ENCODE peak calls at places on chromosome 12, in five cellular contexts. N, Y, T, A and E are unnamed samples.

GRCh38 chr12:68368332-68368731 is 36.2 kb upstream of the MDM1 start:
- DNase-seq in N (no peak), Y (no peak), T (no peak), A (no peak), E (no peak)

GRCh38 chr12:97939141-97939540 is 476.5 kb downstream of the RMST start:
- DNase-seq in N (no peak), Y (no peak), T (no peak), A (no peak), E (no peak)

GRCh38 chr12:27548301-27549199 is 24.5 kb downstream of the PPFIBP1 start:
- DNase-seq in N (no peak), Y (no peak), T (no peak), A (no peak), E (no peak)

GRCh38 chr12:95942106-95942531 is 295 bp downstream of the CCDC38 start:
- DNase-seq in N (no peak), Y (no peak), T (no peak), A (no peak), E (no peak)

GRCh38 chr12:34602213-34602940 is 580.1 kb downstream of the ALG10 start:
- DNase-seq in N (no peak), Y (no peak), T (no peak), A (no peak), E (no peak)

GRCh38 chr12:69440016-69440415 is 30.2 kb upstream of the FRS2 start:
- DNase-seq in N (no peak), Y (no peak), T (no peak), A (no peak), E (no peak)

GRCh38 chr12:9707864-9708808 is 24.8 kb downstream of the CLECL1 start:
- DNase-seq in N (peak), Y (peak), T (peak), A (peak), E (peak)

GRCh38 chr12:112182499-112182898 is 57.1 kb downstream of the TRAFD1 start:
- DNase-seq in N (peak), Y (peak), T (no peak), A (no peak), E (no peak)

GRCh38 chr12:68373836-68374314 is 41.7 kb upstream of the MDM1 start:
- DNase-seq in N (no peak), Y (no peak), T (no peak), A (no peak), E (no peak)

GRCh38 chr12:57518920-57519757 is 1.2 kb downstream of the DDIT3 start:
- DNase-seq in N (peak), Y (peak), T (no peak), A (peak), E (peak)

GRCh38 chr12:402127-402456 is 648 bp downstream of the CCDC77 start:
- DNase-seq in N (peak), Y (peak), T (no peak), A (no peak), E (peak)
- TF ChIP-seq CTCF in N (peak), Y (peak), T (no peak), A (no peak), E (peak)

GRCh38 chr12:54021006-54021405 is 7.2 kb upstream of the HOXC6 start:
- DNase-seq in N (no peak), Y (no peak), T (no peak), A (no peak), E (no peak)

GRCh38 chr12:54022960-54023884 is 5.0 kb upstream of the HOXC6 start:
- DNase-seq in N (no peak), Y (no peak), T (no peak), A (no peak), E (no peak)

GRCh38 chr12:54020587-54020969 is 7.7 kb upstream of the HOXC6 start:
- DNase-seq in N (no peak), Y (no peak), T (no peak), A (no peak), E (no peak)

GRCh38 chr12:54019924-54020586 is 8.2 kb upstream of the HOXC6 start:
- DNase-seq in N (no peak), Y (no peak), T (no peak), A (no peak), E (no peak)

DNA sequence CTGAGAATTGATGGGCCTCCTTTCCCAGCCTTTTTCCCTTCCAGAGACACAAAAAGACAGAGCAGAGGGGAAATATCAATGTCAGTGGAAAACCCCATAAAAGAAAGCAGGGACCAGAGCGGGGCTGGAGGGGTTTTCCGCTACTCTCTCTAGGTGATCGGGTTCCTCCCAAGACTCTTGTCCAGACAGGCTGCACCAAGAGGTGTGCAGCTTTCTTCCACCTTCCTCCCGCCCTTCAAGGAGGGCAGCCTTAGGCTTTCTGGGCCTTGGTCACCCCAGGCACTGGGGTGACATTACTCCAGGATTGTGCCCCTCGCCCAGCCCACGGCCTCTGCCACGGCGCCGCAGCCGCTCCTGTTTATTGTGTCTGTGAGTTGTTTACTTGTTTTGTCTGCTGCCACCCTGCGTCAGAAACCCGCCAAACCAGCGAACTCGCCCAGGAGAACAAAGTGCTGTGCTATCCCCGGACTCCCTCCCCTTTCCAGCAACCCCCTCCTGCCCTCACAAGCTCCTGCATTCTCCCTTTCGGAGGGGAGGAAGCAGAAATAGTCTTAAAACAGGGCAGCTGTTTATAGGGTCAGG is 6.7 kb upstream of the HOXC6 start:
- DNase-seq in N (no peak), Y (no peak), T (no peak), A (no peak), E (no peak)
- TF ChIP-seq CTCF in N (no peak), Y (no peak), T (no peak), A (no peak), E (no peak)

GRCh38 chr12:56332512-56333196 is 1.1 kb downstream of the PAN2 start:
- DNase-seq in N (no peak), Y (no peak), T (no peak), A (no peak), E (no peak)

GRCh38 chr12:56336361-56337167 is 2.1 kb upstream of the IL23A start:
- DNase-seq in N (no peak), Y (no peak), T (no peak), A (no peak), E (no peak)

GRCh38 chr12:56333197-56333678 is 562 bp downstream of the PAN2 start:
- DNase-seq in N (no peak), Y (no peak), T (peak), A (no peak), E (no peak)

GRCh38 chr12:56334490-56334793 is 642 bp upstream of the PAN2 start:
- DNase-seq in N (no peak), Y (no peak), T (no peak), A (no peak), E (no peak)

GRCh38 chr12:56333679-56334489 is at the start of gene PAN2:
- DNase-seq in N (peak), Y (peak), T (peak), A (peak), E (peak)
- TF ChIP-seq CTCF in N (peak), Y (peak), T (peak), A (peak), E (peak)

DNA sequence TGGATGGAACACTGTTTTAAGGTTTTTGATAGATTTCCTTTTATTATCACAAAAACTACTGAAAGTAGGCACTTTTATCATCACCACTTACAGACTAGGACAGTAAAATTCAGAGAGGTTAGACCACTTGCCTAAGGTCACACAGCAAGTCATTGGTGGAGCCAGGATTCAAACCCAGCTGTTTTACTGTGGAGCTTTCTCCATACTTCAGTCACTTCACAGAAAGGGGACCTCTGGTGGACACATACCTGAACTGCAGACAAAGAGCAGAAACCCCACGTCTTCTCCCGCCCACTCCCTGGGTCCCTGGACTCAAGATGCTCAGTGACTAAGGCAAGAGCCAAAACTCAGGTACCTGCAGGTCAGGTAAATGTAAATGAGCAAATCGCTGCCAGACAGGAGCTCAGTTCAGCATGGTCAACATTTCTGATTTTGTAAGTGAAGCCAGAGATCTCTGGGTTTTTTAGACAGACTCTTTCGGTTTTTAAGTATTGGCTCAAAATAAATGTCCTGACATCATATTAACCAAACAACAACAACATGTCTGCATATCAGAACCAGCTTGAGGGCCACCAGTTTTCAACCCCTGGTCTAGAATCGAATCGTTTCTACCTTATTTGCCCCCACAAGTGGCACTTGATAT is 111.0 kb downstream of the KSR2 start:
- DNase-seq in N (peak), Y (peak), T (peak), A (peak), E (peak)
- TF ChIP-seq CTCF in N (peak), Y (peak), T (peak), A (peak), E (peak)

DNA sequence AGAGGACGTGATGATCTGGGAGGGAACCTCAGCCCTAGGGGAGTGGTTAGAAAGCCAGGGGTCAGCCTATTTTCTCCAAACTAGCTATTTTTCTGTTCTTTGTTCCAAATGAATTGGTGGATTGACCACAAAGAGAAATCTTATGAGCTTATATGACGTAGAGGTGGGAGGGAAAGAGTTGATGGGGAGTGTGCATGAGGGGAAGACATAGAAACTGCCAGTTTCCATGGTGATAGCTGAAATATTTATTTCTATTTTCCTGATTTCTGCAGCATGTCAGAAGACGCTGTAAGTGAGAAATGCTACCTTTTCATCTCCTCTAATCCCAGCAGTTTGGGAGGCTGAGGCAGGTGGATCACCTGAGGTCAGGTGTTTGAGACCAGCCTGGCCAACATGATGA is 51.4 kb upstream of the CISTR start:
- DNase-seq in N (peak), Y (no peak), T (no peak), A (no peak), E (no peak)
- TF ChIP-seq CTCF in N (no peak), Y (no peak), T (no peak), A (no peak), E (no peak)